ENCODE peak calls at places on chromosomes 13 and 19, in six cellular contexts. One of them, this sample, is unnamed.

GRCh38 chr19:57063070-57063469 is 56.7 kb upstream of the USP29 start:
- DNase-seq in fibroblast of lung: no peak
- DNase-seq in GM19239: no peak
- DNase-seq in osteocyte: no peak
- DNase-seq in C1 segment of cervical spinal cord: no peak
- DNase-seq in NCI-H748 treated with DMSO at 0.1 percent for 48 hours: no peak
- DNase-seq in this sample: no peak

GRCh38 chr19:38433268-38433733 is at the start of gene RYR1:
- DNase-seq in fibroblast of lung: no peak
- DNase-seq in GM19239: peak; percentile 65
- DNase-seq in osteocyte: no peak
- DNase-seq in C1 segment of cervical spinal cord: no peak
- DNase-seq in NCI-H748 treated with DMSO at 0.1 percent for 48 hours: no peak
- DNase-seq in this sample: no peak

GRCh38 chr19:11019824-11020223 is 59.0 kb downstream of the SMARCA4 start:
- DNase-seq in fibroblast of lung: no peak
- DNase-seq in GM19239: no peak
- DNase-seq in osteocyte: no peak
- DNase-seq in C1 segment of cervical spinal cord: no peak
- DNase-seq in NCI-H748 treated with DMSO at 0.1 percent for 48 hours: no peak
- DNase-seq in this sample: no peak

GRCh38 chr13:25945596-25945995 is 106.2 kb downstream of the SHISA2 start:
- DNase-seq in fibroblast of lung: peak; percentile 17
- DNase-seq in GM19239: no peak
- DNase-seq in osteocyte: no peak
- DNase-seq in C1 segment of cervical spinal cord: no peak
- DNase-seq in NCI-H748 treated with DMSO at 0.1 percent for 48 hours: no peak
- DNase-seq in this sample: no peak

GRCh38 chr19:16814526-16815100 is 14.6 kb upstream of the SIN3B start:
- DNase-seq in fibroblast of lung: peak; percentile 58
- DNase-seq in GM19239: no peak
- DNase-seq in osteocyte: no peak
- DNase-seq in C1 segment of cervical spinal cord: no peak
- DNase-seq in NCI-H748 treated with DMSO at 0.1 percent for 48 hours: no peak
- DNase-seq in this sample: no peak

GRCh38 chr19:47503130-47503822 is 11.6 kb downstream of the NAPA start:
- DNase-seq in fibroblast of lung: no peak
- DNase-seq in GM19239: no peak
- DNase-seq in osteocyte: no peak
- DNase-seq in C1 segment of cervical spinal cord: no peak
- DNase-seq in NCI-H748 treated with DMSO at 0.1 percent for 48 hours: no peak
- DNase-seq in this sample: no peak

GRCh38 chr13:43016226-43016625 is 7.2 kb upstream of the DNAJC15 start:
- DNase-seq in fibroblast of lung: no peak
- DNase-seq in GM19239: no peak
- DNase-seq in osteocyte: no peak
- DNase-seq in C1 segment of cervical spinal cord: no peak
- DNase-seq in NCI-H748 treated with DMSO at 0.1 percent for 48 hours: no peak
- DNase-seq in this sample: no peak

GRCh38 chr13:98500963-98501421 is 75.9 kb downstream of the STK24 start:
- DNase-seq in fibroblast of lung: no peak
- DNase-seq in GM19239: no peak
- DNase-seq in osteocyte: peak; percentile 68
- DNase-seq in C1 segment of cervical spinal cord: no peak
- DNase-seq in NCI-H748 treated with DMSO at 0.1 percent for 48 hours: no peak
- DNase-seq in this sample: no peak

GRCh38 chr19:55146078-55146647 is 2.8 kb downstream of the TNNT1 start:
- DNase-seq in fibroblast of lung: no peak
- DNase-seq in GM19239: no peak
- DNase-seq in osteocyte: no peak
- DNase-seq in C1 segment of cervical spinal cord: no peak
- DNase-seq in NCI-H748 treated with DMSO at 0.1 percent for 48 hours: peak; percentile 67
- DNase-seq in this sample: peak; percentile 67

GRCh38 chr13:110044521-110045200 is 258.3 kb upstream of the IRS2 start:
- DNase-seq in fibroblast of lung: peak; percentile 19
- DNase-seq in GM19239: no peak
- DNase-seq in osteocyte: no peak
- DNase-seq in C1 segment of cervical spinal cord: no peak
- DNase-seq in NCI-H748 treated with DMSO at 0.1 percent for 48 hours: no peak
- DNase-seq in this sample: peak; percentile 42

GRCh38 chr13:76004411-76004810 is 368.3 kb downstream of the LMO7 start:
- DNase-seq in fibroblast of lung: peak; percentile 43
- DNase-seq in GM19239: no peak
- DNase-seq in osteocyte: no peak
- DNase-seq in C1 segment of cervical spinal cord: no peak
- DNase-seq in NCI-H748 treated with DMSO at 0.1 percent for 48 hours: no peak
- DNase-seq in this sample: no peak

GRCh38 chr19:46731007-46731501 is 14.1 kb upstream of the PRKD2 start:
- DNase-seq in fibroblast of lung: peak; percentile 91
- DNase-seq in GM19239: no peak
- DNase-seq in osteocyte: no peak
- DNase-seq in C1 segment of cervical spinal cord: no peak
- DNase-seq in NCI-H748 treated with DMSO at 0.1 percent for 48 hours: no peak
- DNase-seq in this sample: no peak

GRCh38 chr13:74596691-74597090 is 462.5 kb upstream of the KLF12 start:
- DNase-seq in fibroblast of lung: no peak
- DNase-seq in GM19239: no peak
- DNase-seq in osteocyte: no peak
- DNase-seq in C1 segment of cervical spinal cord: no peak
- DNase-seq in NCI-H748 treated with DMSO at 0.1 percent for 48 hours: no peak
- DNase-seq in this sample: no peak

GRCh38 chr13:113328851-113329250 is 31.8 kb downstream of the LAMP1 start:
- DNase-seq in fibroblast of lung: no peak
- DNase-seq in GM19239: no peak
- DNase-seq in osteocyte: no peak
- DNase-seq in C1 segment of cervical spinal cord: no peak
- DNase-seq in NCI-H748 treated with DMSO at 0.1 percent for 48 hours: no peak
- DNase-seq in this sample: no peak

GRCh38 chr13:92590503-92590908 is 636.1 kb upstream of the GPC6 start:
- DNase-seq in fibroblast of lung: peak; percentile 20
- DNase-seq in GM19239: no peak
- DNase-seq in osteocyte: no peak
- DNase-seq in C1 segment of cervical spinal cord: no peak
- DNase-seq in NCI-H748 treated with DMSO at 0.1 percent for 48 hours: no peak
- DNase-seq in this sample: peak; percentile 43

GRCh38 chr19:3849787-3850186 is 19.1 kb downstream of the ZFR2 start:
- DNase-seq in fibroblast of lung: no peak
- DNase-seq in GM19239: no peak
- DNase-seq in osteocyte: no peak
- DNase-seq in C1 segment of cervical spinal cord: no peak
- DNase-seq in NCI-H748 treated with DMSO at 0.1 percent for 48 hours: no peak
- DNase-seq in this sample: no peak

GRCh38 chr19:21482863-21483276 is 22.5 kb upstream of the ZNF429 start:
- DNase-seq in fibroblast of lung: peak; percentile 48
- DNase-seq in GM19239: no peak
- DNase-seq in osteocyte: no peak
- DNase-seq in C1 segment of cervical spinal cord: peak; percentile 2
- DNase-seq in NCI-H748 treated with DMSO at 0.1 percent for 48 hours: peak; percentile 16
- DNase-seq in this sample: no peak

GRCh38 chr13:98280176-98280510 is 103.1 kb upstream of the RNF113B start:
- DNase-seq in fibroblast of lung: no peak
- DNase-seq in GM19239: no peak
- DNase-seq in osteocyte: no peak
- DNase-seq in C1 segment of cervical spinal cord: no peak
- DNase-seq in NCI-H748 treated with DMSO at 0.1 percent for 48 hours: no peak
- DNase-seq in this sample: no peak

GRCh38 chr19:54430306-54431254 is 15.3 kb downstream of the TTYH1 start:
- DNase-seq in fibroblast of lung: peak; percentile 28
- DNase-seq in GM19239: no peak
- DNase-seq in osteocyte: no peak
- DNase-seq in C1 segment of cervical spinal cord: no peak
- DNase-seq in NCI-H748 treated with DMSO at 0.1 percent for 48 hours: no peak
- DNase-seq in this sample: no peak

GRCh38 chr19:56101095-56101494 is 20.0 kb downstream of the ZNF787 start:
- DNase-seq in fibroblast of lung: no peak
- DNase-seq in GM19239: no peak
- DNase-seq in osteocyte: no peak
- DNase-seq in C1 segment of cervical spinal cord: no peak
- DNase-seq in NCI-H748 treated with DMSO at 0.1 percent for 48 hours: no peak
- DNase-seq in this sample: no peak

GRCh38 chr19:8269724-8270123 is 38.4 kb downstream of the CD320 start:
- DNase-seq in fibroblast of lung: no peak
- DNase-seq in GM19239: no peak
- DNase-seq in osteocyte: no peak
- DNase-seq in C1 segment of cervical spinal cord: no peak
- DNase-seq in NCI-H748 treated with DMSO at 0.1 percent for 48 hours: no peak
- DNase-seq in this sample: no peak

GRCh38 chr19:54299126-54299498 is 13.9 kb downstream of the LILRA5 start:
- DNase-seq in fibroblast of lung: no peak
- DNase-seq in GM19239: no peak
- DNase-seq in osteocyte: peak; percentile 65
- DNase-seq in C1 segment of cervical spinal cord: no peak
- DNase-seq in NCI-H748 treated with DMSO at 0.1 percent for 48 hours: no peak
- DNase-seq in this sample: no peak

GRCh38 chr13:108961542-108962125 is 332.2 kb downstream of the MYO16 start:
- DNase-seq in fibroblast of lung: peak; percentile 74
- DNase-seq in GM19239: peak; percentile 32
- DNase-seq in osteocyte: no peak
- DNase-seq in C1 segment of cervical spinal cord: no peak
- DNase-seq in NCI-H748 treated with DMSO at 0.1 percent for 48 hours: peak; percentile 66
- DNase-seq in this sample: peak; percentile 59

GRCh38 chr13:77009011-77009410 is 17.1 kb downstream of the CLN5 start:
- DNase-seq in fibroblast of lung: no peak
- DNase-seq in GM19239: no peak
- DNase-seq in osteocyte: no peak
- DNase-seq in C1 segment of cervical spinal cord: no peak
- DNase-seq in NCI-H748 treated with DMSO at 0.1 percent for 48 hours: no peak
- DNase-seq in this sample: no peak

GRCh38 chr19:9474975-9475374 is 23.4 kb downstream of the ZNF560 start:
- DNase-seq in fibroblast of lung: no peak
- DNase-seq in GM19239: no peak
- DNase-seq in osteocyte: no peak
- DNase-seq in C1 segment of cervical spinal cord: no peak
- DNase-seq in NCI-H748 treated with DMSO at 0.1 percent for 48 hours: no peak
- DNase-seq in this sample: no peak

GRCh38 chr13:57631607-57632275 is at the start of gene PCDH17:
- DNase-seq in fibroblast of lung: peak; percentile 70
- DNase-seq in GM19239: no peak
- DNase-seq in osteocyte: no peak
- DNase-seq in C1 segment of cervical spinal cord: peak; percentile 87
- DNase-seq in NCI-H748 treated with DMSO at 0.1 percent for 48 hours: peak; percentile 81
- DNase-seq in this sample: no peak

GRCh38 chr19:55440411-55441105 is 2.5 kb downstream of the SHISA7 start:
- DNase-seq in fibroblast of lung: no peak
- DNase-seq in GM19239: peak; percentile 78
- DNase-seq in osteocyte: no peak
- DNase-seq in C1 segment of cervical spinal cord: no peak
- DNase-seq in NCI-H748 treated with DMSO at 0.1 percent for 48 hours: no peak
- DNase-seq in this sample: peak; percentile 49

GRCh38 chr13:113582841-113583631 is 1.5 kb upstream of the TFDP1 start:
- DNase-seq in fibroblast of lung: no peak
- DNase-seq in GM19239: no peak
- DNase-seq in osteocyte: peak; percentile 77
- DNase-seq in C1 segment of cervical spinal cord: no peak
- DNase-seq in NCI-H748 treated with DMSO at 0.1 percent for 48 hours: no peak
- DNase-seq in this sample: no peak

GRCh38 chr13:32045537-32045936 is 14.0 kb downstream of the FRY start:
- DNase-seq in fibroblast of lung: peak; percentile 25
- DNase-seq in GM19239: no peak
- DNase-seq in osteocyte: no peak
- DNase-seq in C1 segment of cervical spinal cord: no peak
- DNase-seq in NCI-H748 treated with DMSO at 0.1 percent for 48 hours: no peak
- DNase-seq in this sample: no peak